ENCODE peak calls at places on chromosomes 4 and X, in five cellular contexts. X, F, Y, L and P are unnamed samples.

GRCh38 chr4:146661368-146661767 is 22.7 kb downstream of the POU4F2 start:
- DNase-seq in X (no peak), F (no peak), Y (no peak), L (no peak), P (no peak)

GRCh38 chr4:12692815-12693214 is 791.3 kb downstream of the RAB28 start:
- DNase-seq in X (no peak), F (no peak), Y (no peak), L (no peak), P (no peak)

GRCh38 chrX:110172215-110172614 is 145.7 kb downstream of the AMMECR1 start:
- DNase-seq in X (no peak), F (no peak), Y (no peak), L (peak), P (no peak)

GRCh38 chrX:57906790-57907189 is 3.5 kb downstream of the ZXDA start:
- DNase-seq in X (no peak), F (no peak), Y (no peak), L (no peak), P (no peak)

GRCh38 chr4:16443504-16444088 is 217.3 kb upstream of the TAPT1 start:
- DNase-seq in X (peak), F (no peak), Y (no peak), L (no peak), P (no peak)

GRCh38 chr4:7166981-7167700 is 25.2 kb upstream of the SORCS2 start:
- DNase-seq in X (no peak), F (no peak), Y (no peak), L (no peak), P (no peak)

GRCh38 chr4:120718979-120719566 is 203.5 kb downstream of the PRDM5 start:
- DNase-seq in X (peak), F (no peak), Y (no peak), L (no peak), P (no peak)

GRCh38 chrX:100265179-100265578 is 144.9 kb downstream of the PCDH19 start:
- DNase-seq in X (no peak), F (no peak), Y (no peak), L (no peak), P (no peak)

GRCh38 chr4:156154978-156155377 is 201.3 kb upstream of the CTSO start:
- DNase-seq in X (no peak), F (no peak), Y (no peak), L (no peak), P (no peak)

GRCh38 chr4:88859191-88859812 is 161.7 kb upstream of the NAP1L5 start:
- DNase-seq in X (no peak), F (no peak), Y (no peak), L (no peak), P (no peak)

GRCh38 chr4:4864443-4864939 is 5.0 kb downstream of the MSX1 start:
- DNase-seq in X (no peak), F (no peak), Y (no peak), L (no peak), P (no peak)

GRCh38 chrX:826026-826425 is 195.4 kb downstream of the SHOX start:
- DNase-seq in X (no peak), F (peak), Y (no peak), L (no peak), P (no peak)

GRCh38 chr4:112156112-112156511 is 10.9 kb downstream of the FAM241A start:
- DNase-seq in X (no peak), F (no peak), Y (no peak), L (no peak), P (no peak)

GRCh38 chr4:27318740-27319139 is 458.1 kb downstream of the STIM2 start:
- DNase-seq in X (peak), F (no peak), Y (peak), L (no peak), P (no peak)

GRCh38 chr4:145735330-145735638 is 55.3 kb downstream of the C4orf51 start:
- DNase-seq in X (peak), F (no peak), Y (peak), L (no peak), P (no peak)

GRCh38 chrX:135974279-135974856 is 580 bp upstream of the MMGT1 start:
- DNase-seq in X (peak), F (peak), Y (peak), L (peak), P (peak)

GRCh38 chr4:7759221-7759620 is 180.4 kb downstream of the AFAP1 start:
- DNase-seq in X (no peak), F (no peak), Y (no peak), L (peak), P (no peak)

GRCh38 chrX:28787206-28787605 is 200.0 kb downstream of the IL1RAPL1 start:
- DNase-seq in X (no peak), F (no peak), Y (no peak), L (no peak), P (no peak)

GRCh38 chr4:16029329-16029728 is 54.5 kb downstream of the PROM1 start:
- DNase-seq in X (peak), F (no peak), Y (no peak), L (no peak), P (no peak)

GRCh38 chr4:911871-912490 is 20.1 kb downstream of the GAK start:
- DNase-seq in X (no peak), F (no peak), Y (no peak), L (no peak), P (no peak)

GRCh38 chr4:90718926-90719325 is 591.7 kb downstream of the CCSER1 start:
- DNase-seq in X (no peak), F (no peak), Y (no peak), L (no peak), P (no peak)

GRCh38 chr4:17794730-17795129 is 13.3 kb upstream of the FAM184B start:
- DNase-seq in X (no peak), F (no peak), Y (no peak), L (no peak), P (no peak)

GRCh38 chr4:1300466-1301455 is 11.1 kb downstream of the MAEA start:
- DNase-seq in X (no peak), F (peak), Y (no peak), L (no peak), P (peak)

GRCh38 chrX:74325130-74326059 is 21.4 kb downstream of the ZCCHC13 start:
- DNase-seq in X (no peak), F (no peak), Y (no peak), L (no peak), P (no peak)

GRCh38 chr4:181685911-181686310 is 557.3 kb upstream of the TENM3 start:
- DNase-seq in X (no peak), F (no peak), Y (no peak), L (no peak), P (no peak)

GRCh38 chrX:154458116-154458953 is at the start of gene PLXNA3:
- DNase-seq in X (no peak), F (no peak), Y (peak), L (peak), P (no peak)
- TF ChIP-seq POLR2A in X (peak), F (peak), Y (no peak), L (peak), P (no peak)

GRCh38 chr4:134326866-134327265 is 125.3 kb upstream of the PABPC4L start:
- DNase-seq in X (no peak), F (no peak), Y (no peak), L (no peak), P (no peak)

GRCh38 chr4:134324179-134324578 is 122.6 kb upstream of the PABPC4L start:
- DNase-seq in X (no peak), F (no peak), Y (no peak), L (no peak), P (no peak)

GRCh38 chr4:134328741-134329140 is 127.2 kb upstream of the PABPC4L start:
- DNase-seq in X (no peak), F (no peak), Y (no peak), L (no peak), P (no peak)

GRCh38 chr4:134327274-134328122 is 125.9 kb upstream of the PABPC4L start:
- DNase-seq in X (no peak), F (no peak), Y (peak), L (no peak), P (no peak)
- TF ChIP-seq POLR2A in X (no peak), F (no peak), Y (no peak), L (no peak), P (no peak)

GRCh38 chr4:184476660-184477059 is 2.3 kb upstream of the IRF2 start:
- DNase-seq in X (no peak), F (no peak), Y (no peak), L (no peak), P (no peak)
- TF ChIP-seq POLR2A in X (no peak), F (no peak), Y (no peak), L (peak), P (no peak)

DNA sequence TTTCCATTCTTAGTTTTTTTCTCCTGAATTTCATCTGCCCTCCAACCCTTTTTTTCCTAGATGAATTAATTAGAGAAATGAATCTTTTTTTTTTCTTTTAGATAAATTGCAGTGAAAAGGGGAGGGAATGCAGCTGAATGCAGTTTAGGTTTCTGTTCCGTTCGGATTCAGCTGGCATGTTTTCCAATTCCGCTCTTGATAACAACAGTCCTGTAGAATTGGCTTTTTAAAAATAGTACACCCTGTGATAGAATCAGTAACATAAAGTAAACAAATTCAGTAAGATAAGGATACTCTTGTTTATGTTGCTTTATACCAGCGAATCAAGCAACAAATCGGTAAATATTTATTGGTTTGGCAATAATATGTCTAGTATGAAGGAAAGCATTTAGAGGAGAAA is 103.5 kb downstream of the UNC5C start:
- DNase-seq in X (no peak), F (no peak), Y (no peak), L (no peak), P (no peak)
- TF ChIP-seq POLR2A in X (no peak), F (no peak), Y (no peak), L (no peak), P (no peak)